ENCODE peak calls at places on chromosomes 3 and 15, in seven cellular contexts. One of them, this sample, is unnamed.

GRCh38 chr15:77033729-77034619 is 36.9 kb downstream of the TSPAN3 start:
- DNase-seq in heart left ventricle: peak; percentile 20
- DNase-seq in IMR-90: no peak
- DNase-seq in cardiac muscle cell: no peak
- DNase-seq in left lung: peak; percentile 68
- DNase-seq in A549: no peak
- DNase-seq in prostate gland: no peak
- DNase-seq in this sample: no peak

GRCh38 chr15:36501063-36501678 is 78.3 kb upstream of the CDIN1 start:
- DNase-seq in heart left ventricle: no peak
- DNase-seq in IMR-90: peak; percentile 79
- DNase-seq in cardiac muscle cell: peak; percentile 83
- DNase-seq in left lung: no peak
- DNase-seq in A549: peak; percentile 13
- DNase-seq in prostate gland: peak; percentile 46
- DNase-seq in this sample: peak; percentile 33

GRCh38 chr15:91882858-91883586 is 29.5 kb downstream of the SLCO3A1 start:
- DNase-seq in heart left ventricle: peak; percentile 66
- DNase-seq in IMR-90: peak; percentile 60
- DNase-seq in cardiac muscle cell: no peak
- DNase-seq in left lung: no peak
- DNase-seq in A549: no peak
- DNase-seq in prostate gland: no peak
- DNase-seq in this sample: no peak

GRCh38 chr3:16328124-16328523 is 63.1 kb downstream of the OXNAD1 start:
- DNase-seq in heart left ventricle: no peak
- DNase-seq in IMR-90: no peak
- DNase-seq in cardiac muscle cell: no peak
- DNase-seq in left lung: no peak
- DNase-seq in A549: no peak
- DNase-seq in prostate gland: no peak
- DNase-seq in this sample: no peak

GRCh38 chr3:15958692-15959433 is 161.1 kb upstream of the ANKRD28 start:
- DNase-seq in heart left ventricle: no peak
- DNase-seq in IMR-90: peak; percentile 35
- DNase-seq in cardiac muscle cell: no peak
- DNase-seq in left lung: no peak
- DNase-seq in A549: no peak
- DNase-seq in prostate gland: no peak
- DNase-seq in this sample: no peak

GRCh38 chr3:112734171-112734570 is 93.2 kb upstream of the CCDC80 start:
- DNase-seq in heart left ventricle: no peak
- DNase-seq in IMR-90: peak; percentile 61
- DNase-seq in cardiac muscle cell: no peak
- DNase-seq in left lung: no peak
- DNase-seq in A549: no peak
- DNase-seq in prostate gland: no peak
- DNase-seq in this sample: no peak

GRCh38 chr15:90839187-90840071 is 29.0 kb upstream of the FURIN start:
- DNase-seq in heart left ventricle: no peak
- DNase-seq in IMR-90: peak; percentile 14
- DNase-seq in cardiac muscle cell: no peak
- DNase-seq in left lung: peak; percentile 81
- DNase-seq in A549: no peak
- DNase-seq in prostate gland: peak; percentile 66
- DNase-seq in this sample: no peak

GRCh38 chr15:100779331-100780207 is 100.1 kb upstream of the ALDH1A3 start:
- DNase-seq in heart left ventricle: no peak
- DNase-seq in IMR-90: no peak
- DNase-seq in cardiac muscle cell: no peak
- DNase-seq in left lung: no peak
- DNase-seq in A549: no peak
- DNase-seq in prostate gland: peak; percentile 1
- DNase-seq in this sample: no peak

GRCh38 chr3:64349531-64349930 is 124.3 kb upstream of the PRICKLE2 start:
- DNase-seq in heart left ventricle: no peak
- DNase-seq in IMR-90: no peak
- DNase-seq in cardiac muscle cell: no peak
- DNase-seq in left lung: no peak
- DNase-seq in A549: no peak
- DNase-seq in prostate gland: no peak
- DNase-seq in this sample: no peak

GRCh38 chr3:100329800-100330489 is 4.6 kb upstream of the NIT2 start:
- DNase-seq in heart left ventricle: no peak
- DNase-seq in IMR-90: no peak
- DNase-seq in cardiac muscle cell: no peak
- DNase-seq in left lung: no peak
- DNase-seq in A549: no peak
- DNase-seq in prostate gland: peak; percentile 33
- DNase-seq in this sample: no peak

GRCh38 chr15:44066211-44066827 is 128.8 kb downstream of the FRMD5 start:
- DNase-seq in heart left ventricle: peak; percentile 31
- DNase-seq in IMR-90: peak; percentile 72
- DNase-seq in cardiac muscle cell: peak; percentile 89
- DNase-seq in left lung: no peak
- DNase-seq in A549: peak; percentile 24
- DNase-seq in prostate gland: peak; percentile 39
- DNase-seq in this sample: peak; percentile 29

GRCh38 chr15:85033148-85033547 is 51.5 kb downstream of the PDE8A start:
- DNase-seq in heart left ventricle: no peak
- DNase-seq in IMR-90: no peak
- DNase-seq in cardiac muscle cell: no peak
- DNase-seq in left lung: no peak
- DNase-seq in A549: no peak
- DNase-seq in prostate gland: no peak
- DNase-seq in this sample: no peak

GRCh38 chr3:14758893-14759292 is 59.9 kb upstream of the FGD5 start:
- DNase-seq in heart left ventricle: no peak
- DNase-seq in IMR-90: no peak
- DNase-seq in cardiac muscle cell: no peak
- DNase-seq in left lung: no peak
- DNase-seq in A549: no peak
- DNase-seq in prostate gland: no peak
- DNase-seq in this sample: no peak

GRCh38 chr3:14762701-14763100 is 56.1 kb upstream of the FGD5 start:
- DNase-seq in heart left ventricle: no peak
- DNase-seq in IMR-90: no peak
- DNase-seq in cardiac muscle cell: no peak
- DNase-seq in left lung: no peak
- DNase-seq in A549: no peak
- DNase-seq in prostate gland: no peak
- DNase-seq in this sample: no peak

GRCh38 chr3:14758297-14758696 is 60.5 kb upstream of the FGD5 start:
- DNase-seq in heart left ventricle: no peak
- DNase-seq in IMR-90: no peak
- DNase-seq in cardiac muscle cell: no peak
- DNase-seq in left lung: no peak
- DNase-seq in A549: no peak
- DNase-seq in prostate gland: no peak
- DNase-seq in this sample: no peak

GRCh38 chr3:14761121-14761672 is 57.6 kb upstream of the FGD5 start:
- DNase-seq in heart left ventricle: no peak
- DNase-seq in IMR-90: no peak
- DNase-seq in cardiac muscle cell: no peak
- DNase-seq in left lung: no peak
- DNase-seq in A549: no peak
- DNase-seq in prostate gland: no peak
- DNase-seq in this sample: no peak

GRCh38 chr3:14760185-14760584 is 58.6 kb upstream of the FGD5 start:
- DNase-seq in heart left ventricle: no peak
- DNase-seq in IMR-90: no peak
- DNase-seq in cardiac muscle cell: no peak
- DNase-seq in left lung: no peak
- DNase-seq in A549: no peak
- DNase-seq in prostate gland: no peak
- DNase-seq in this sample: no peak
- H3K4me3 ChIP-seq in heart left ventricle: no peak overlapping the region
- H3K4me3 ChIP-seq in IMR-90: no peak overlapping the region
- H3K4me3 ChIP-seq in cardiac muscle cell: no peak overlapping the region
- H3K4me3 ChIP-seq in left lung: no peak overlapping the region
- H3K4me3 ChIP-seq in A549: no peak overlapping the region
- H3K4me3 ChIP-seq in prostate gland: no peak overlapping the region
- H3K4me3 ChIP-seq in this sample: no peak overlapping the region

DNA sequence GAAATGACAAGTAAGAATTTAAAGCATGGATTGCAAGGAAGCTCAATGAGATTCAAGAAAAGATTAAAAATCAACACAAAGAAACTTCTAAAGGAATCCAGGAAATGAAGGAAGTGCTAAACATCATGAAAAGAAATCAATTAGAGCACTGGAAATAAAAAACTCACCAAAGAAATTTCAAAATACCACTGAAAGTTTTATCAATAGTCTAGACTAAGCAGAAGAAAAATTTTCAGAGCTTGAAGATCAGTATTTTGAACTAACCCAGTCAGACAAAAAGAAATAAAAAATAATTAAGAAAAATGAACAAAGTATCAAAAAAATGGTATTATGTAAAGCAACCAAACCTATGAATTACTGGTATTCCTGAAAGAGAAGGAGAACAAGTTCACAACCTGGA is 60.6 kb downstream of the FAM227B start:
- DNase-seq in heart left ventricle: no peak
- DNase-seq in IMR-90: no peak
- DNase-seq in cardiac muscle cell: no peak
- DNase-seq in left lung: no peak
- DNase-seq in A549: no peak
- DNase-seq in prostate gland: no peak
- DNase-seq in this sample: no peak
- H3K9me3 ChIP-seq in heart left ventricle: no peaks in the 10 kb centered on the region
- H3K9me3 ChIP-seq in IMR-90: peaks cover 4% of the 10 kb centered on the region
- H3K9me3 ChIP-seq in cardiac muscle cell: no peaks in the 10 kb centered on the region
- H3K9me3 ChIP-seq in left lung: peaks cover 63% of the 10 kb centered on the region
- H3K9me3 ChIP-seq in A549: peaks cover 5% of the 10 kb centered on the region
- H3K9me3 ChIP-seq in prostate gland: no peaks in the 10 kb centered on the region
- H3K9me3 ChIP-seq in this sample: peaks cover 4% of the 10 kb centered on the region

GRCh38 chr3:129010316-129010956 is 9.3 kb downstream of the EFCC1 start:
- DNase-seq in heart left ventricle: no peak
- DNase-seq in IMR-90: no peak
- DNase-seq in cardiac muscle cell: no peak
- DNase-seq in left lung: no peak
- DNase-seq in A549: no peak
- DNase-seq in prostate gland: no peak
- DNase-seq in this sample: no peak
- H3K27ac ChIP-seq in heart left ventricle: no peak overlapping the region
- H3K27ac ChIP-seq in IMR-90: no peak overlapping the region
- H3K27ac ChIP-seq in cardiac muscle cell: no peak overlapping the region
- H3K27ac ChIP-seq in left lung: no peak overlapping the region
- H3K27ac ChIP-seq in A549: no peak overlapping the region
- H3K27ac ChIP-seq in prostate gland: no peak overlapping the region
- H3K27ac ChIP-seq in this sample: no peak overlapping the region

DNA sequence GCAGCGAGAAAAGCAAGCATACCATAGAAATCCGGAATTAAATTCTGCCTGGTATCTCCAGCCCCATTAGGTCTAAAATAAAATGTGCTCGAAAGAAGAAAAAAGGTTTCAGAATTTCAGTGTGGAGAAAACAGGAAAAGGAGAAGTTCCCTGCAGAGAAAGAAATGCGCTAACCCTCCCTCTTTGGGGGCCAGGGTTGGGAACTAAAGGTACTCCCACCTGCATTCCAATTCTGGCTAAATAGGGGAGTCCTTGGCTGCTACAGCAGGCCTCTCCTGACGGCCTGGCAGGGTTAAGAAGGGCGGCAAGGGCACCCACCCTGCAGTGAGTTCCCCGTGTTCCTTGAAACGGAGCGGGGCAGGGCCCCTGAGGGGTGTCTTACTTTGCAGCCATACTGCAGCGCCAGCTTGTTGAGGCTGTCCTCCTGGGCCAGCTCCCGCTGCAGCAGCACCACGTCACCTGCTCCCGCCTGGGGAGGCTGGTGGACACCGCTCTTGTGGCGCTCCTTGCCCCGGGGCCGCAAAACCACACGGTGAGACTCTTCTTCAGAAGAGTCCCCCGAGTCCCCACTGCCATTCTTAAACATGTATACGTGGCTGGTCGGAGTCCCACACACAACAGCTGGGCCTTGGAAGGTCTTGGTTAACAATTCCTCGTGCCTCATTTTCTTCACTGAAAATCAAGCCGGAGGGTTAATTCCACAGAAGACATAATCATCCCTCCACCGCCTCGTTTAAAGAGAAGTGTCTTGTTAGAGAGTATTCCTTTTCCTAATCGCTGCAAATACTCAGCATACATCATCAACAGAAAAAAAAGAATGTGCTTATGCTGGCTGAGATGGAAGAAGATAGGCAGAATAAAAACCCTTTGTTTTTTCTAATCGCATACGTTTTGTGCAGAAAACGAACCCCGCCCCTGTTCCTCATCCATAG is 1.6 kb downstream of the LYSMD4 start:
- DNase-seq in heart left ventricle: no peak
- DNase-seq in IMR-90: no peak
- DNase-seq in cardiac muscle cell: no peak
- DNase-seq in left lung: no peak
- DNase-seq in A549: no peak
- DNase-seq in prostate gland: peak; percentile 34
- DNase-seq in this sample: no peak
- H3K4me3 ChIP-seq in heart left ventricle: peak overlapping the region; percentile 96
- H3K4me3 ChIP-seq in IMR-90: peak overlapping the region; percentile 90
- H3K4me3 ChIP-seq in cardiac muscle cell: peak overlapping the region; percentile 70
- H3K4me3 ChIP-seq in left lung: peak overlapping the region; percentile 91
- H3K4me3 ChIP-seq in A549: no peak overlapping the region
- H3K4me3 ChIP-seq in prostate gland: peak overlapping the region; percentile 94
- H3K4me3 ChIP-seq in this sample: peak overlapping the region; percentile 75

GRCh38 chr3:187136347-187136746 is 2.9 kb downstream of the RPL39L start:
- DNase-seq in heart left ventricle: no peak
- DNase-seq in IMR-90: no peak
- DNase-seq in cardiac muscle cell: no peak
- DNase-seq in left lung: no peak
- DNase-seq in A549: no peak
- DNase-seq in prostate gland: no peak
- DNase-seq in this sample: no peak
- H3K9me3 ChIP-seq in heart left ventricle: no peaks in the 10 kb centered on the region
- H3K9me3 ChIP-seq in IMR-90: no peaks in the 10 kb centered on the region
- H3K9me3 ChIP-seq in cardiac muscle cell: no peaks in the 10 kb centered on the region
- H3K9me3 ChIP-seq in left lung: peaks cover 5% of the 10 kb centered on the region
- H3K9me3 ChIP-seq in A549: no peaks in the 10 kb centered on the region
- H3K9me3 ChIP-seq in prostate gland: no peaks in the 10 kb centered on the region
- H3K9me3 ChIP-seq in this sample: peaks cover 6% of the 10 kb centered on the region

GRCh38 chr3:47892284-47892683 is 89.3 kb downstream of the DHX30 start:
- DNase-seq in heart left ventricle: no peak
- DNase-seq in IMR-90: no peak
- DNase-seq in cardiac muscle cell: peak; percentile 24
- DNase-seq in left lung: no peak
- DNase-seq in A549: no peak
- DNase-seq in prostate gland: no peak
- DNase-seq in this sample: no peak

GRCh38 chr3:47889001-47889757 is 86.2 kb downstream of the DHX30 start:
- DNase-seq in heart left ventricle: no peak
- DNase-seq in IMR-90: no peak
- DNase-seq in cardiac muscle cell: no peak
- DNase-seq in left lung: no peak
- DNase-seq in A549: no peak
- DNase-seq in prostate gland: no peak
- DNase-seq in this sample: no peak

GRCh38 chr3:47895241-47895640 is 92.3 kb downstream of the DHX30 start:
- DNase-seq in heart left ventricle: no peak
- DNase-seq in IMR-90: no peak
- DNase-seq in cardiac muscle cell: no peak
- DNase-seq in left lung: no peak
- DNase-seq in A549: no peak
- DNase-seq in prostate gland: no peak
- DNase-seq in this sample: no peak

GRCh38 chr3:47890037-47890831 is 87.3 kb downstream of the DHX30 start:
- DNase-seq in heart left ventricle: no peak
- DNase-seq in IMR-90: no peak
- DNase-seq in cardiac muscle cell: no peak
- DNase-seq in left lung: no peak
- DNase-seq in A549: no peak
- DNase-seq in prostate gland: no peak
- DNase-seq in this sample: no peak

GRCh38 chr3:47890832-47891620 is 88.1 kb downstream of the DHX30 start:
- DNase-seq in heart left ventricle: peak; percentile 61
- DNase-seq in IMR-90: no peak
- DNase-seq in cardiac muscle cell: peak; percentile 66
- DNase-seq in left lung: no peak
- DNase-seq in A549: no peak
- DNase-seq in prostate gland: no peak
- DNase-seq in this sample: no peak
- H3K27ac ChIP-seq in heart left ventricle: peak overlapping the region; percentile 80
- H3K27ac ChIP-seq in IMR-90: no peak overlapping the region
- H3K27ac ChIP-seq in cardiac muscle cell: peak overlapping the region; percentile 91
- H3K27ac ChIP-seq in left lung: no peak overlapping the region
- H3K27ac ChIP-seq in A549: no peak overlapping the region
- H3K27ac ChIP-seq in prostate gland: peak overlapping the region; percentile 27
- H3K27ac ChIP-seq in this sample: no peak overlapping the region

This sample was measured in AG04450.